ENCODE peak calls at places on chromosomes 4 and X, in ten cellular contexts. P is A172; W is germinal center; G is RPMI8226; S is stimulated activated CD4-positive, alpha-beta T cell treated with anti-CD3 and anti-CD28 coated beads, Interleukin-2, amount 100 ng/mL, for 48 hours; A is GM03348; B is kidney epithelial cell; I is stimulated activated naive CD4-positive, alpha-beta T cell; F is cardiac muscle cell; Z is stimulated activated CD8-positive, alpha-beta memory T cell treated with anti-CD3 and anti-CD28 coated beads, Interleukin-15, amount 100 ng/mL, for 24 hours. Q is an unnamed sample.

GRCh38 chrX:154351183-154352011 is 23.0 kb downstream of the FLNA start:
- DNase-seq in P (no peak), W (no peak), G (no peak), S (no peak), A (no peak), B (no peak), I (peak), F (no peak), Z (no peak), Q (no peak)

GRCh38 chr4:76430519-76431388 is 4.3 kb upstream of the SHROOM3 start:
- DNase-seq in P (peak), W (peak), G (peak), S (no peak), A (peak), B (no peak), I (no peak), F (peak), Z (no peak), Q (no peak)

GRCh38 chrX:13029831-13030771 is 14.3 kb downstream of the FAM9C start:
- DNase-seq in P (no peak), W (no peak), G (no peak), S (no peak), A (no peak), B (no peak), I (peak), F (no peak), Z (no peak), Q (no peak)

GRCh38 chr4:9745782-9746181 is 35.7 kb upstream of the DRD5 start:
- DNase-seq in P (no peak), W (no peak), G (no peak), S (no peak), A (no peak), B (no peak), I (no peak), F (no peak), Z (no peak), Q (no peak)

GRCh38 chrX:134020910-134021309 is 35.5 kb upstream of the GPC3 start:
- DNase-seq in P (no peak), W (no peak), G (no peak), S (no peak), A (no peak), B (no peak), I (no peak), F (peak), Z (no peak), Q (no peak)

GRCh38 chrX:16711219-16712115 is 1.0 kb downstream of the CTPS2 start:
- DNase-seq in P (no peak), W (peak), G (no peak), S (no peak), A (no peak), B (no peak), I (peak), F (peak), Z (no peak), Q (no peak)

GRCh38 chr4:83731609-83732008 is 195.7 kb downstream of the GPAT3 start:
- DNase-seq in P (peak), W (no peak), G (no peak), S (no peak), A (no peak), B (no peak), I (no peak), F (no peak), Z (no peak), Q (no peak)

GRCh38 chrX:2708016-2708415 is 16.9 kb downstream of the CD99 start:
- DNase-seq in P (peak), W (no peak), G (peak), S (no peak), A (no peak), B (no peak), I (no peak), F (no peak), Z (no peak), Q (no peak)

GRCh38 chr4:13590766-13591165 is 36.8 kb downstream of the BOD1L1 start:
- DNase-seq in P (no peak), W (no peak), G (no peak), S (no peak), A (no peak), B (no peak), I (no peak), F (no peak), Z (no peak), Q (no peak)

GRCh38 chr4:73867783-73868182 is 1.4 kb upstream of the CXCL1 start:
- DNase-seq in P (no peak), W (no peak), G (peak), S (no peak), A (no peak), B (no peak), I (no peak), F (no peak), Z (no peak), Q (no peak)

GRCh38 chr4:94127707-94128328 is 79.8 kb upstream of the SMARCAD1 start:
- DNase-seq in P (peak), W (peak), G (peak), S (no peak), A (peak), B (no peak), I (no peak), F (peak), Z (no peak), Q (no peak)

GRCh38 chr4:61896717-61897116 is 696.6 kb downstream of the ADGRL3 start:
- DNase-seq in P (no peak), W (no peak), G (no peak), S (no peak), A (no peak), B (no peak), I (no peak), F (no peak), Z (no peak), Q (no peak)

GRCh38 chr4:88674565-88674964 is 23.1 kb downstream of the NAP1L5 start:
- DNase-seq in P (no peak), W (no peak), G (no peak), S (no peak), A (no peak), B (no peak), I (no peak), F (no peak), Z (no peak), Q (no peak)

GRCh38 chr4:55183926-55184599 is 58.7 kb upstream of the KDR start:
- DNase-seq in P (peak), W (no peak), G (no peak), S (no peak), A (peak), B (peak), I (no peak), F (no peak), Z (no peak), Q (peak)

GRCh38 chr4:123640271-123640670 is 243.7 kb downstream of the SPRY1 start:
- DNase-seq in P (no peak), W (no peak), G (no peak), S (no peak), A (peak), B (no peak), I (no peak), F (no peak), Z (no peak), Q (no peak)

GRCh38 chr4:98601719-98602118 is 56.7 kb downstream of the TSPAN5 start:
- DNase-seq in P (peak), W (no peak), G (no peak), S (peak), A (no peak), B (peak), I (no peak), F (no peak), Z (no peak), Q (no peak)

GRCh38 chrX:134431894-134432293 is 28.1 kb upstream of the HPRT1 start:
- DNase-seq in P (peak), W (no peak), G (no peak), S (no peak), A (peak), B (peak), I (no peak), F (no peak), Z (no peak), Q (no peak)

GRCh38 chrX:139784788-139785187 is 76.8 kb upstream of the MCF2 start:
- DNase-seq in P (no peak), W (no peak), G (no peak), S (no peak), A (no peak), B (no peak), I (no peak), F (no peak), Z (no peak), Q (no peak)

GRCh38 chrX:131058136-131058868 is at the start of gene ARHGAP36:
- DNase-seq in P (no peak), W (no peak), G (no peak), S (peak), A (no peak), B (no peak), I (no peak), F (peak), Z (no peak), Q (no peak)

GRCh38 chr4:94843222-94843621 is 85.5 kb downstream of the BMPR1B start:
- DNase-seq in P (no peak), W (no peak), G (no peak), S (no peak), A (no peak), B (no peak), I (no peak), F (no peak), Z (no peak), Q (no peak)

GRCh38 chr4:2947926-2948325 is 15.3 kb downstream of the NOP14 start:
- DNase-seq in P (no peak), W (no peak), G (no peak), S (no peak), A (no peak), B (no peak), I (no peak), F (no peak), Z (no peak), Q (no peak)

GRCh38 chr4:176335421-176335820 is 15.7 kb downstream of the SPCS3 start:
- DNase-seq in P (peak), W (no peak), G (no peak), S (no peak), A (no peak), B (no peak), I (no peak), F (no peak), Z (no peak), Q (no peak)

GRCh38 chr4:140426610-140427103 is 791 bp downstream of the CLGN start:
- DNase-seq in P (no peak), W (peak), G (no peak), S (peak), A (no peak), B (no peak), I (no peak), F (peak), Z (no peak), Q (no peak)

GRCh38 chr4:79823148-79823763 is 249.8 kb downstream of the ANTXR2 start:
- DNase-seq in P (peak), W (no peak), G (no peak), S (no peak), A (no peak), B (no peak), I (no peak), F (no peak), Z (no peak), Q (peak)

GRCh38 chrX:23742174-23742692 is 843 bp downstream of the ACOT9 start:
- DNase-seq in P (peak), W (peak), G (peak), S (no peak), A (peak), B (peak), I (no peak), F (peak), Z (no peak), Q (peak)

GRCh38 chr4:121726642-121727268 is 30.0 kb upstream of the ANXA5 start:
- DNase-seq in P (peak), W (peak), G (peak), S (no peak), A (peak), B (peak), I (no peak), F (peak), Z (no peak), Q (no peak)

GRCh38 chr4:87414806-87415205 is 7.6 kb upstream of the NUDT9 start:
- DNase-seq in P (no peak), W (no peak), G (no peak), S (no peak), A (no peak), B (no peak), I (no peak), F (no peak), Z (no peak), Q (no peak)